ENCODE peak calls at places on chromosomes 6 and 20, in five cellular contexts. One of them, this sample, is unnamed. For H3K4me1 and H3K36me3, the result is how much of the 10 kb centered on the place peaks cover.

GRCh38 chr6:12545837-12546658 is 170.5 kb upstream of the PHACTR1 start:
- DNase-seq in body of pancreas: no peak
- DNase-seq in adrenal gland: no peak
- DNase-seq in aorta: no peak
- DNase-seq in fibroblast of lung: no peak
- DNase-seq in this sample: no peak

GRCh38 chr20:8388707-8389106 is 256.6 kb downstream of the PLCB1 start:
- DNase-seq in aorta: no peak
- DNase-seq in fibroblast of lung: peak
- DNase-seq in adrenal gland: no peak
- DNase-seq in body of pancreas: no peak
- DNase-seq in this sample: no peak

GRCh38 chr6:149363154-149363553 is 36.9 kb upstream of the SUMO4 start:
- DNase-seq in adrenal gland: no peak
- DNase-seq in aorta: no peak
- DNase-seq in body of pancreas: no peak
- DNase-seq in fibroblast of lung: no peak
- DNase-seq in this sample: no peak

GRCh38 chr20:24451428-24451827 is 18.0 kb upstream of the SYNDIG1 start:
- DNase-seq in fibroblast of lung: no peak
- DNase-seq in body of pancreas: no peak
- DNase-seq in aorta: no peak
- DNase-seq in adrenal gland: no peak
- DNase-seq in this sample: no peak

GRCh38 chr6:110063864-110064263 is 85.8 kb downstream of the GPR6 start:
- DNase-seq in fibroblast of lung: no peak
- DNase-seq in aorta: no peak
- DNase-seq in adrenal gland: no peak
- DNase-seq in body of pancreas: no peak
- DNase-seq in this sample: no peak

GRCh38 chr20:18057106-18057993 is at the start of gene OVOL2:
- DNase-seq in body of pancreas: peak
- DNase-seq in fibroblast of lung: no peak
- DNase-seq in adrenal gland: no peak
- DNase-seq in aorta: no peak
- DNase-seq in this sample: peak

GRCh38 chr6:56356431-56356830 is 109.1 kb upstream of the COL21A1 start:
- DNase-seq in adrenal gland: no peak
- DNase-seq in fibroblast of lung: peak
- DNase-seq in body of pancreas: no peak
- DNase-seq in aorta: no peak
- DNase-seq in this sample: no peak

GRCh38 chr6:132590362-132590761 is 821 bp upstream of the TAAR5 start:
- DNase-seq in body of pancreas: no peak
- DNase-seq in adrenal gland: no peak
- DNase-seq in fibroblast of lung: no peak
- DNase-seq in aorta: no peak
- DNase-seq in this sample: no peak

GRCh38 chr6:168599769-168600330 is 158.9 kb downstream of the SMOC2 start:
- DNase-seq in body of pancreas: no peak
- DNase-seq in adrenal gland: no peak
- DNase-seq in aorta: no peak
- DNase-seq in fibroblast of lung: no peak
- DNase-seq in this sample: no peak

GRCh38 chr6:130717657-130718056 is 109.5 kb upstream of the SMLR1 start:
- DNase-seq in fibroblast of lung: no peak
- DNase-seq in adrenal gland: no peak
- DNase-seq in aorta: no peak
- DNase-seq in body of pancreas: no peak
- DNase-seq in this sample: no peak

GRCh38 chr6:112149236-112149635 is 61.8 kb downstream of the FAM229B start:
- DNase-seq in fibroblast of lung: no peak
- DNase-seq in aorta: no peak
- DNase-seq in body of pancreas: no peak
- DNase-seq in adrenal gland: no peak
- DNase-seq in this sample: no peak

GRCh38 chr6:112153926-112154621 is 66.7 kb downstream of the FAM229B start:
- DNase-seq in body of pancreas: no peak
- DNase-seq in fibroblast of lung: peak
- DNase-seq in aorta: no peak
- DNase-seq in adrenal gland: no peak
- DNase-seq in this sample: no peak

GRCh38 chr6:112148103-112148502 is 60.7 kb downstream of the FAM229B start:
- DNase-seq in body of pancreas: no peak
- DNase-seq in aorta: no peak
- DNase-seq in adrenal gland: no peak
- DNase-seq in fibroblast of lung: no peak
- DNase-seq in this sample: no peak

GRCh38 chr6:112149719-112150263 is 62.4 kb downstream of the FAM229B start:
- DNase-seq in body of pancreas: no peak
- DNase-seq in fibroblast of lung: peak
- DNase-seq in aorta: no peak
- DNase-seq in adrenal gland: no peak
- DNase-seq in this sample: no peak

GRCh38 chr6:112150363-112150762 is 63.0 kb downstream of the FAM229B start:
- DNase-seq in body of pancreas: no peak
- DNase-seq in fibroblast of lung: peak
- DNase-seq in adrenal gland: no peak
- DNase-seq in aorta: no peak
- DNase-seq in this sample: no peak
- H3K27ac ChIP-seq in body of pancreas: no peak
- H3K27ac ChIP-seq in fibroblast of lung: peak
- H3K27ac ChIP-seq in adrenal gland: no peak
- H3K27ac ChIP-seq in aorta: no peak
- H3K27ac ChIP-seq in this sample: peak

DNA sequence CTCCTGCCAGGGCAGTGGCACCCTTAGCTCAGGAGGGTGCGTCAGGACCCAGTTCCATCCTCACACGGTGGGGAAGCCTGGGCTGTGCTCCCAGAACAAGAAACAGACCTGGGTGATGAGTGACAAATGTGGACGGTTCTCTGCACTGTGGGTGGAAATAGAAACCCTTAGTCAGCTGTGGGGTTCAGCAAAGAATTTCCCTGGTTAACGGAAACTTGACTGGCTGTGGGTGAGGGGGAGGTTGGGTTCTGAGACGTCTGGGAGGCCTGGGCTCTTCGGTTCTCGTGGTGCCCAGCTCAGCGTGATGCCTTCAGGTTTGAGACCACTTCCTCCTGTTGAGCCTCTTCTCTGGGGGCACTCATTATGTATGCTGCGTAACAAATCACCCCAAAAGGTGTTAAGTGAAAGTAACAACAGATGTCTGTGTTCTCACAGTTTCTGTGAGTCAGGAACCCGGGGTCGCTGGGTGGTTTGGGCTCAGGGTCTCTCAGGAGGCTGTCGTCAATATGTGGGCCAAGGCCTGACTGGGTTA is 53.1 kb upstream of the FAM83D start:
- DNase-seq in fibroblast of lung: no peak
- DNase-seq in adrenal gland: no peak
- DNase-seq in body of pancreas: no peak
- DNase-seq in aorta: no peak
- DNase-seq in this sample: no peak
- H3K4me1 ChIP-seq in fibroblast of lung: under half
- H3K4me1 ChIP-seq in adrenal gland: under half
- H3K4me1 ChIP-seq in body of pancreas: under half
- H3K4me1 ChIP-seq in aorta: under half
- H3K4me1 ChIP-seq in this sample: under half

GRCh38 chr20:1163653-1164052 is 21.1 kb downstream of the TMEM74B start:
- DNase-seq in body of pancreas: no peak
- DNase-seq in adrenal gland: no peak
- DNase-seq in fibroblast of lung: no peak
- DNase-seq in aorta: no peak
- DNase-seq in this sample: no peak

GRCh38 chr20:1164871-1165270 is 19.9 kb downstream of the TMEM74B start:
- DNase-seq in aorta: no peak
- DNase-seq in adrenal gland: no peak
- DNase-seq in fibroblast of lung: no peak
- DNase-seq in body of pancreas: no peak
- DNase-seq in this sample: no peak

GRCh38 chr20:1160991-1161390 is 23.8 kb downstream of the TMEM74B start:
- DNase-seq in fibroblast of lung: no peak
- DNase-seq in body of pancreas: no peak
- DNase-seq in aorta: no peak
- DNase-seq in adrenal gland: no peak
- DNase-seq in this sample: no peak

GRCh38 chr20:1165521-1165920 is 19.3 kb downstream of the TMEM74B start:
- DNase-seq in adrenal gland: no peak
- DNase-seq in body of pancreas: no peak
- DNase-seq in fibroblast of lung: no peak
- DNase-seq in aorta: no peak
- DNase-seq in this sample: no peak

DNA sequence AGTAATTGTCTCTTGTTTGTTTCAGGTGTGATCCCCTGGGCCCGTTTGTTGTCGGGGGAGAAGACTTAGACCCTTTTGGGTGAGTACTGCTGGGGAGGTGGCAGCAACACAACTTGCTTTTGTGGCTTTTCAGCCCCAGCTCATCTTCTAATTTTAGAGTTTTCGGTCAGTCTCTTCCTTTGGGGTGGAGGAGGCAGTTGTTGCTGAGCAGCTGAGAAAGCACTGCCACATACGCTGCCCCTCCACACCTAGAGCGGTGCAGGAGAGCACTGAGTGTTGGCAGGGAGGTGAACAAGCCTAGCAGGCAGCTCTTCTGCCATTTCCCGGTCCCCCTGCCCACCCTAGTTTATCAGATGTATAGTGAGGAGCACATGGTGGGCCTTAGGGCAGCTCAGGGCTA is 21.7 kb downstream of the TMEM74B start:
- DNase-seq in adrenal gland: no peak
- DNase-seq in fibroblast of lung: no peak
- DNase-seq in aorta: no peak
- DNase-seq in body of pancreas: no peak
- DNase-seq in this sample: no peak
- H3K36me3 ChIP-seq in adrenal gland: half or more
- H3K36me3 ChIP-seq in fibroblast of lung: under half
- H3K36me3 ChIP-seq in aorta: under half
- H3K36me3 ChIP-seq in body of pancreas: under half
- H3K36me3 ChIP-seq in this sample: under half

DNA sequence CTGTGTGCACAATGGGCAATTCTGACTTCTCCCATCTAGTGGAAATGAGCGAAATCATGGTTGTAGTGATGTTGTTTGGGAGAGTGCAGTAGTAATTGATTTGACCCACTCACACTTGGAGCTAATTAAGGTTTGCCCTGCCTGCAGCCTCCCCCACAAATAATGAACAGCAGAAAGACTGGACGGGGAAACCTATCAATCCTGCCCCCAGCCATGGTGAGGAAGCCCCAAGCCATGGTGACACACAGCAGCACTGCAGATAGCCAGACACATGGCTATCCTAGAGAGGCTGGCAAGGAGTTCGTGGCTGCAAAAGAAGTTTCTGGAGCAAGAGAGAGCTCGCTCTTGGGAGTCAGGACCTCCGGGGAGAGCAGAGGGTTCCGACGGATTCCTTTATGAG is 27.8 kb downstream of the SAYSD1 start:
- DNase-seq in aorta: no peak
- DNase-seq in adrenal gland: no peak
- DNase-seq in body of pancreas: no peak
- DNase-seq in fibroblast of lung: no peak
- DNase-seq in this sample: no peak
- H3K27ac ChIP-seq in aorta: no peak
- H3K27ac ChIP-seq in adrenal gland: no peak
- H3K27ac ChIP-seq in body of pancreas: no peak
- H3K27ac ChIP-seq in fibroblast of lung: no peak
- H3K27ac ChIP-seq in this sample: no peak

GRCh38 chr20:1369970-1370369 is 22.9 kb downstream of the FKBP1A start:
- DNase-seq in aorta: no peak
- DNase-seq in fibroblast of lung: no peak
- DNase-seq in body of pancreas: no peak
- DNase-seq in adrenal gland: no peak
- DNase-seq in this sample: no peak
- H3K4me1 ChIP-seq in aorta: under half
- H3K4me1 ChIP-seq in fibroblast of lung: under half
- H3K4me1 ChIP-seq in body of pancreas: under half
- H3K4me1 ChIP-seq in adrenal gland: under half
- H3K4me1 ChIP-seq in this sample: under half

GRCh38 chr6:36221674-36222073 is 25.1 kb downstream of the BRPF3 start:
- DNase-seq in fibroblast of lung: no peak
- DNase-seq in body of pancreas: no peak
- DNase-seq in aorta: no peak
- DNase-seq in adrenal gland: no peak
- DNase-seq in this sample: no peak
- H3K36me3 ChIP-seq in fibroblast of lung: under half
- H3K36me3 ChIP-seq in body of pancreas: under half
- H3K36me3 ChIP-seq in aorta: under half
- H3K36me3 ChIP-seq in adrenal gland: half or more
- H3K36me3 ChIP-seq in this sample: under half

This sample was measured in colonic mucosa.